ENCODE peak calls at places on chromosomes 4 and X, in ten cellular contexts. M, V, P, U, O, Y, F, H, X and R are unnamed samples.

GRCh38 chr4:101597204-101597603 is 193.3 kb upstream of the BANK1 start:
- DNase-seq in M (no peak), V (peak), P (no peak), U (no peak), O (peak), Y (peak), F (peak), H (no peak), X (no peak), R (no peak)

GRCh38 chr4:78938474-78938867 is 767 bp downstream of the PAQR3 start:
- DNase-seq in M (no peak), V (no peak), P (no peak), U (no peak), O (no peak), Y (no peak), F (no peak), H (no peak), X (no peak), R (no peak)

GRCh38 chr4:106541253-106541652 is 172.7 kb upstream of the GIMD1 start:
- DNase-seq in M (no peak), V (no peak), P (no peak), U (peak), O (no peak), Y (no peak), F (no peak), H (no peak), X (no peak), R (no peak)

GRCh38 chrX:155893513-155893912 is 12.4 kb downstream of the VAMP7 start:
- DNase-seq in M (no peak), V (no peak), P (no peak), U (no peak), O (no peak), Y (no peak), F (no peak), H (no peak), X (no peak), R (no peak)

GRCh38 chr4:11765849-11766453 is 337.3 kb upstream of the HS3ST1 start:
- DNase-seq in M (peak), V (peak), P (no peak), U (peak), O (peak), Y (peak), F (no peak), H (no peak), X (peak), R (no peak)

GRCh38 chr4:15930314-15930713 is 8.2 kb downstream of the FGFBP1 start:
- DNase-seq in M (no peak), V (no peak), P (no peak), U (no peak), O (no peak), Y (peak), F (no peak), H (no peak), X (no peak), R (no peak)

GRCh38 chr4:100162027-100162685 is 28.1 kb downstream of the DDIT4L start:
- DNase-seq in M (no peak), V (no peak), P (no peak), U (no peak), O (peak), Y (no peak), F (no peak), H (no peak), X (no peak), R (no peak)

GRCh38 chrX:22742174-22742573 is 257.6 kb upstream of the DDX53 start:
- DNase-seq in M (no peak), V (no peak), P (no peak), U (peak), O (peak), Y (no peak), F (no peak), H (no peak), X (no peak), R (no peak)

GRCh38 chr4:40515398-40516293 is 114.0 kb downstream of the RBM47 start:
- DNase-seq in M (no peak), V (peak), P (no peak), U (peak), O (no peak), Y (peak), F (no peak), H (no peak), X (peak), R (no peak)

GRCh38 chr4:125624951-125625350 is 310.2 kb downstream of the FAT4 start:
- DNase-seq in M (no peak), V (no peak), P (no peak), U (no peak), O (no peak), Y (no peak), F (no peak), H (no peak), X (no peak), R (no peak)

GRCh38 chr4:82748176-82748575 is 50.4 kb downstream of the SCD5 start:
- DNase-seq in M (peak), V (no peak), P (no peak), U (no peak), O (no peak), Y (no peak), F (no peak), H (no peak), X (no peak), R (no peak)

GRCh38 chr4:35734381-35735098 is 509.8 kb downstream of the ARAP2 start:
- DNase-seq in M (no peak), V (no peak), P (no peak), U (no peak), O (no peak), Y (no peak), F (no peak), H (no peak), X (no peak), R (no peak)

GRCh38 chr4:172155838-172156345 is 342.7 kb downstream of the GALNTL6 start:
- DNase-seq in M (no peak), V (no peak), P (no peak), U (no peak), O (no peak), Y (no peak), F (no peak), H (no peak), X (no peak), R (no peak)

GRCh38 chr4:17092990-17093880 is 194.8 kb upstream of the LDB2 start:
- DNase-seq in M (no peak), V (no peak), P (no peak), U (no peak), O (peak), Y (no peak), F (no peak), H (no peak), X (no peak), R (no peak)

GRCh38 chr4:149371021-149371420 is 444.6 kb downstream of the IQCM start:
- DNase-seq in M (peak), V (peak), P (no peak), U (peak), O (peak), Y (no peak), F (no peak), H (no peak), X (no peak), R (peak)

GRCh38 chr4:37905526-37906169 is 14.8 kb downstream of the TBC1D1 start:
- DNase-seq in M (no peak), V (no peak), P (no peak), U (no peak), O (no peak), Y (no peak), F (no peak), H (no peak), X (no peak), R (no peak)

GRCh38 chrX:118216086-118216485 is 99.5 kb upstream of the KLHL13 start:
- DNase-seq in M (no peak), V (no peak), P (no peak), U (no peak), O (peak), Y (no peak), F (no peak), H (no peak), X (no peak), R (no peak)

GRCh38 chrX:69024287-69024686 is 141.0 kb downstream of the PJA1 start:
- DNase-seq in M (no peak), V (no peak), P (no peak), U (no peak), O (no peak), Y (no peak), F (no peak), H (no peak), X (no peak), R (no peak)

GRCh38 chrX:100719139-100719538 is 12.8 kb downstream of the SYTL4 start:
- DNase-seq in M (no peak), V (no peak), P (no peak), U (no peak), O (no peak), Y (no peak), F (no peak), H (no peak), X (no peak), R (no peak)

GRCh38 chrX:151871244-151871643 is 41.4 kb upstream of the MAGEA4 start:
- DNase-seq in M (no peak), V (peak), P (no peak), U (peak), O (no peak), Y (no peak), F (no peak), H (no peak), X (no peak), R (no peak)

GRCh38 chrX:8820910-8821527 is 19.8 kb upstream of the FAM9A start:
- DNase-seq in M (no peak), V (no peak), P (no peak), U (peak), O (peak), Y (peak), F (no peak), H (no peak), X (no peak), R (no peak)

GRCh38 chrX:154799554-154800348 is 5.5 kb downstream of the MPP1 start:
- DNase-seq in M (peak), V (peak), P (no peak), U (peak), O (peak), Y (no peak), F (no peak), H (no peak), X (peak), R (no peak)

GRCh38 chr4:77045490-77045889 is 30.3 kb downstream of the CCNI start:
- DNase-seq in M (no peak), V (no peak), P (no peak), U (no peak), O (peak), Y (no peak), F (no peak), H (no peak), X (no peak), R (no peak)

GRCh38 chr4:167114416-167114971 is 119.8 kb downstream of the SPOCK3 start:
- DNase-seq in M (no peak), V (no peak), P (no peak), U (no peak), O (no peak), Y (no peak), F (no peak), H (no peak), X (no peak), R (no peak)

GRCh38 chrX:124426273-124426672 is 79.9 kb downstream of the SH2D1A start:
- DNase-seq in M (no peak), V (no peak), P (no peak), U (no peak), O (no peak), Y (no peak), F (no peak), H (no peak), X (no peak), R (no peak)

GRCh38 chrX:110259065-110259559 is 58.8 kb downstream of the AMMECR1 start:
- DNase-seq in M (no peak), V (no peak), P (no peak), U (no peak), O (no peak), Y (no peak), F (no peak), H (no peak), X (no peak), R (no peak)

GRCh38 chr4:113179996-113180395 is 130.5 kb downstream of the ANK2 start:
- DNase-seq in M (no peak), V (no peak), P (no peak), U (no peak), O (no peak), Y (no peak), F (no peak), H (no peak), X (no peak), R (no peak)

GRCh38 chr4:73485085-73485484 is 3.5 kb downstream of the AFM start:
- DNase-seq in M (no peak), V (no peak), P (no peak), U (no peak), O (no peak), Y (no peak), F (no peak), H (no peak), X (no peak), R (no peak)

GRCh38 chrX:4550018-4550417 is 836.6 kb upstream of the PRKX start:
- DNase-seq in M (no peak), V (no peak), P (no peak), U (peak), O (peak), Y (no peak), F (no peak), H (no peak), X (no peak), R (no peak)

GRCh38 chr4:139300431-139301142 is 718 bp upstream of the NAA15 start:
- DNase-seq in M (no peak), V (peak), P (no peak), U (peak), O (peak), Y (peak), F (no peak), H (no peak), X (peak), R (no peak)

GRCh38 chr4:186946682-186947294 is 223.1 kb upstream of the FAT1 start:
- DNase-seq in M (peak), V (peak), P (no peak), U (peak), O (peak), Y (no peak), F (no peak), H (no peak), X (peak), R (no peak)

GRCh38 chr4:52019941-52020657 is at the start of gene LRRC66:
- DNase-seq in M (no peak), V (peak), P (no peak), U (no peak), O (no peak), Y (no peak), F (no peak), H (no peak), X (peak), R (no peak)

GRCh38 chr4:70670332-70671014 is 4.2 kb upstream of the JCHAIN start:
- DNase-seq in M (no peak), V (peak), P (no peak), U (peak), O (no peak), Y (no peak), F (no peak), H (no peak), X (no peak), R (no peak)

GRCh38 chrX:16633754-16634153 is 16.2 kb upstream of the S100G start:
- DNase-seq in M (no peak), V (no peak), P (no peak), U (no peak), O (peak), Y (no peak), F (no peak), H (no peak), X (no peak), R (no peak)

GRCh38 chr4:133402616-133403015 is 253.5 kb downstream of the PCDH10 start:
- DNase-seq in M (no peak), V (no peak), P (no peak), U (no peak), O (no peak), Y (no peak), F (no peak), H (no peak), X (no peak), R (no peak)

GRCh38 chr4:185822791-185823190 is 10.8 kb upstream of the SORBS2 start:
- DNase-seq in M (no peak), V (no peak), P (no peak), U (no peak), O (no peak), Y (no peak), F (no peak), H (no peak), X (no peak), R (no peak)

GRCh38 chr4:126779446-126780166 is 853.2 kb upstream of the INTU start:
- DNase-seq in M (no peak), V (no peak), P (no peak), U (no peak), O (no peak), Y (no peak), F (no peak), H (no peak), X (no peak), R (no peak)

GRCh38 chrX:11458175-11458574 is 165.0 kb downstream of the AMELX start:
- DNase-seq in M (no peak), V (no peak), P (no peak), U (peak), O (no peak), Y (no peak), F (no peak), H (no peak), X (no peak), R (no peak)

GRCh38 chr4:1975391-1975801 is 33.4 kb downstream of the NELFA start:
- DNase-seq in M (no peak), V (no peak), P (no peak), U (no peak), O (no peak), Y (no peak), F (no peak), H (no peak), X (no peak), R (no peak)